ENCODE peak calls at places on chromosome 4, in nine cellular contexts. One of them, this sample, is unnamed.

GRCh38 chr4:65033899-65034298 is 624.6 kb upstream of the TECRL start:
- DNase-seq in upper lobe of right lung: no peak
- DNase-seq in PC-9: no peak
- DNase-seq in transverse colon: no peak
- DNase-seq in endothelial cell: no peak
- DNase-seq in CD4-positive, alpha-beta T cell: no peak
- DNase-seq in colonic mucosa: no peak
- DNase-seq in BJ: no peak
- DNase-seq in thoracic aorta: no peak
- DNase-seq in this sample: no peak

GRCh38 chr4:8541981-8542715 is 38.0 kb upstream of the GPR78 start:
- DNase-seq in endothelial cell: no peak
- DNase-seq in transverse colon: no peak
- DNase-seq in CD4-positive, alpha-beta T cell: no peak
- DNase-seq in thoracic aorta: no peak
- DNase-seq in colonic mucosa: no peak
- DNase-seq in upper lobe of right lung: peak; percentile 29
- DNase-seq in BJ: no peak
- DNase-seq in PC-9: no peak
- DNase-seq in this sample: no peak

GRCh38 chr4:35723973-35724372 is 520.3 kb downstream of the ARAP2 start:
- DNase-seq in transverse colon: no peak
- DNase-seq in PC-9: no peak
- DNase-seq in CD4-positive, alpha-beta T cell: no peak
- DNase-seq in colonic mucosa: no peak
- DNase-seq in thoracic aorta: no peak
- DNase-seq in BJ: no peak
- DNase-seq in upper lobe of right lung: no peak
- DNase-seq in endothelial cell: no peak
- DNase-seq in this sample: no peak

GRCh38 chr4:169604131-169604900 is 8.1 kb downstream of the NEK1 start:
- DNase-seq in PC-9: no peak
- DNase-seq in colonic mucosa: no peak
- DNase-seq in CD4-positive, alpha-beta T cell: no peak
- DNase-seq in upper lobe of right lung: no peak
- DNase-seq in endothelial cell: no peak
- DNase-seq in transverse colon: no peak
- DNase-seq in BJ: peak; percentile 43
- DNase-seq in thoracic aorta: no peak
- DNase-seq in this sample: no peak

GRCh38 chr4:139085141-139085540 is 69.6 kb downstream of the NOCT start:
- DNase-seq in upper lobe of right lung: no peak
- DNase-seq in colonic mucosa: no peak
- DNase-seq in thoracic aorta: no peak
- DNase-seq in PC-9: no peak
- DNase-seq in CD4-positive, alpha-beta T cell: no peak
- DNase-seq in BJ: no peak
- DNase-seq in transverse colon: no peak
- DNase-seq in endothelial cell: no peak
- DNase-seq in this sample: no peak

GRCh38 chr4:175412161-175412560 is 399.9 kb downstream of the GPM6A start:
- DNase-seq in endothelial cell: no peak
- DNase-seq in BJ: peak; percentile 20
- DNase-seq in thoracic aorta: no peak
- DNase-seq in PC-9: no peak
- DNase-seq in colonic mucosa: no peak
- DNase-seq in CD4-positive, alpha-beta T cell: no peak
- DNase-seq in transverse colon: no peak
- DNase-seq in upper lobe of right lung: no peak
- DNase-seq in this sample: no peak

GRCh38 chr4:151712777-151713176 is 48.0 kb downstream of the GATB start:
- DNase-seq in thoracic aorta: no peak
- DNase-seq in CD4-positive, alpha-beta T cell: no peak
- DNase-seq in upper lobe of right lung: no peak
- DNase-seq in transverse colon: no peak
- DNase-seq in colonic mucosa: no peak
- DNase-seq in BJ: no peak
- DNase-seq in endothelial cell: no peak
- DNase-seq in PC-9: no peak
- DNase-seq in this sample: no peak

GRCh38 chr4:48108309-48109073 is 25.6 kb downstream of the TXK start:
- DNase-seq in upper lobe of right lung: no peak
- DNase-seq in endothelial cell: no peak
- DNase-seq in BJ: no peak
- DNase-seq in CD4-positive, alpha-beta T cell: no peak
- DNase-seq in thoracic aorta: no peak
- DNase-seq in transverse colon: no peak
- DNase-seq in PC-9: no peak
- DNase-seq in colonic mucosa: no peak
- DNase-seq in this sample: no peak

GRCh38 chr4:81137446-81137845 is 77.6 kb downstream of the PRKG2 start:
- DNase-seq in endothelial cell: no peak
- DNase-seq in colonic mucosa: no peak
- DNase-seq in upper lobe of right lung: no peak
- DNase-seq in thoracic aorta: no peak
- DNase-seq in CD4-positive, alpha-beta T cell: no peak
- DNase-seq in BJ: no peak
- DNase-seq in PC-9: no peak
- DNase-seq in transverse colon: no peak
- DNase-seq in this sample: no peak

GRCh38 chr4:88720749-88721428 is 23.3 kb upstream of the NAP1L5 start:
- DNase-seq in thoracic aorta: no peak
- DNase-seq in upper lobe of right lung: no peak
- DNase-seq in colonic mucosa: no peak
- DNase-seq in transverse colon: no peak
- DNase-seq in endothelial cell: no peak
- DNase-seq in PC-9: no peak
- DNase-seq in BJ: no peak
- DNase-seq in CD4-positive, alpha-beta T cell: no peak
- DNase-seq in this sample: peak; percentile 75

GRCh38 chr4:100742045-100742444 is 224.2 kb upstream of the EMCN start:
- DNase-seq in CD4-positive, alpha-beta T cell: no peak
- DNase-seq in BJ: no peak
- DNase-seq in PC-9: no peak
- DNase-seq in colonic mucosa: no peak
- DNase-seq in upper lobe of right lung: no peak
- DNase-seq in endothelial cell: no peak
- DNase-seq in transverse colon: no peak
- DNase-seq in thoracic aorta: no peak
- DNase-seq in this sample: no peak

GRCh38 chr4:150867148-150867547 is 147.9 kb downstream of the LRBA start:
- DNase-seq in endothelial cell: peak; percentile 52
- DNase-seq in transverse colon: no peak
- DNase-seq in colonic mucosa: peak; percentile 50
- DNase-seq in thoracic aorta: no peak
- DNase-seq in upper lobe of right lung: no peak
- DNase-seq in PC-9: peak; percentile 5
- DNase-seq in BJ: peak; percentile 23
- DNase-seq in CD4-positive, alpha-beta T cell: peak; percentile 5
- DNase-seq in this sample: no peak

DNA sequence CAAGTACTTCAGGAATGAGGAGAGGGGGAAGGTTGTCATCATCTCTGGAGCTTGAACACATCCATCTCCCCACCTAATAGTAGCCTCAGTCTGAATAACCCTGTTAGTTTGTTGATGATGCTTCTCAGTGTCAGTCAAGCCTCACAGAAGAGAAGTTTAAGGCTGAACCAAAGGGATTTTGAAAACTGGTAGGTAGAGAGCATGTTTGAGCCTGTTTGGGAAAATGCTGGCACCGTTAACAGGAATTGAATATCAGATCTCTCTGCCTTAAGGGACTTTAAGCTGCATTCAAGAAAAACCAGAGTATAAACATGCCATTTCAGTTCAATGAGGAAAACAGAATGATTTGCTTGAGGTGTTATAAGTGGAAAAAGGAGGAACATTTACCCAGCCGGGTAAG is 73.1 kb downstream of the MAPK10 start:
- DNase-seq in CD4-positive, alpha-beta T cell: no peak
- DNase-seq in thoracic aorta: no peak
- DNase-seq in transverse colon: no peak
- DNase-seq in BJ: no peak
- DNase-seq in endothelial cell: no peak
- DNase-seq in PC-9: no peak
- DNase-seq in upper lobe of right lung: no peak
- DNase-seq in colonic mucosa: no peak
- DNase-seq in this sample: no peak
- TF ChIP-seq CTCF in CD4-positive, alpha-beta T cell: no peak
- TF ChIP-seq CTCF in thoracic aorta: no peak
- TF ChIP-seq CTCF in transverse colon: no peak
- TF ChIP-seq CTCF in BJ: no peak
- TF ChIP-seq CTCF in endothelial cell: no peak
- TF ChIP-seq CTCF in PC-9: no peak
- TF ChIP-seq CTCF in upper lobe of right lung: no peak
- TF ChIP-seq CTCF in colonic mucosa: no peak
- TF ChIP-seq CTCF in this sample: no peak

GRCh38 chr4:71772592-71772991 is 11.3 kb downstream of the GC start:
- DNase-seq in colonic mucosa: no peak
- DNase-seq in PC-9: no peak
- DNase-seq in upper lobe of right lung: no peak
- DNase-seq in thoracic aorta: no peak
- DNase-seq in CD4-positive, alpha-beta T cell: no peak
- DNase-seq in transverse colon: no peak
- DNase-seq in endothelial cell: no peak
- DNase-seq in BJ: no peak
- DNase-seq in this sample: no peak
- TF ChIP-seq CTCF in colonic mucosa: peak; percentile 13
- TF ChIP-seq CTCF in PC-9: no peak
- TF ChIP-seq CTCF in upper lobe of right lung: peak; percentile 41
- TF ChIP-seq CTCF in thoracic aorta: no peak
- TF ChIP-seq CTCF in CD4-positive, alpha-beta T cell: no peak
- TF ChIP-seq CTCF in transverse colon: peak; percentile 31
- TF ChIP-seq CTCF in endothelial cell: no peak
- TF ChIP-seq CTCF in BJ: no peak
- TF ChIP-seq CTCF in this sample: peak; percentile 29

GRCh38 chr4:148445903-148446261 is 3.7 kb upstream of the NR3C2 start:
- DNase-seq in endothelial cell: no peak
- DNase-seq in transverse colon: no peak
- DNase-seq in colonic mucosa: peak; percentile 29
- DNase-seq in BJ: no peak
- DNase-seq in CD4-positive, alpha-beta T cell: no peak
- DNase-seq in PC-9: no peak
- DNase-seq in upper lobe of right lung: no peak
- DNase-seq in thoracic aorta: no peak
- DNase-seq in this sample: no peak

GRCh38 chr4:148445071-148445902 is 3.1 kb upstream of the NR3C2 start:
- DNase-seq in transverse colon: peak; percentile 79
- DNase-seq in thoracic aorta: no peak
- DNase-seq in endothelial cell: peak; percentile 42
- DNase-seq in BJ: no peak
- DNase-seq in colonic mucosa: peak; percentile 77
- DNase-seq in PC-9: peak; percentile 31
- DNase-seq in upper lobe of right lung: peak; percentile 84
- DNase-seq in CD4-positive, alpha-beta T cell: peak; percentile 67
- DNase-seq in this sample: peak; percentile 78

GRCh38 chr4:148443550-148444295 is 1.5 kb upstream of the NR3C2 start:
- DNase-seq in colonic mucosa: peak; percentile 50
- DNase-seq in CD4-positive, alpha-beta T cell: peak; percentile 24
- DNase-seq in BJ: no peak
- DNase-seq in thoracic aorta: no peak
- DNase-seq in upper lobe of right lung: peak; percentile 82
- DNase-seq in PC-9: no peak
- DNase-seq in transverse colon: peak; percentile 40
- DNase-seq in endothelial cell: peak; percentile 26
- DNase-seq in this sample: peak; percentile 60

GRCh38 chr4:148442830-148443549 is 776 bp upstream of the NR3C2 start:
- DNase-seq in BJ: no peak
- DNase-seq in CD4-positive, alpha-beta T cell: no peak
- DNase-seq in colonic mucosa: no peak
- DNase-seq in upper lobe of right lung: no peak
- DNase-seq in endothelial cell: no peak
- DNase-seq in thoracic aorta: no peak
- DNase-seq in transverse colon: peak; percentile 42
- DNase-seq in PC-9: no peak
- DNase-seq in this sample: no peak

DNA sequence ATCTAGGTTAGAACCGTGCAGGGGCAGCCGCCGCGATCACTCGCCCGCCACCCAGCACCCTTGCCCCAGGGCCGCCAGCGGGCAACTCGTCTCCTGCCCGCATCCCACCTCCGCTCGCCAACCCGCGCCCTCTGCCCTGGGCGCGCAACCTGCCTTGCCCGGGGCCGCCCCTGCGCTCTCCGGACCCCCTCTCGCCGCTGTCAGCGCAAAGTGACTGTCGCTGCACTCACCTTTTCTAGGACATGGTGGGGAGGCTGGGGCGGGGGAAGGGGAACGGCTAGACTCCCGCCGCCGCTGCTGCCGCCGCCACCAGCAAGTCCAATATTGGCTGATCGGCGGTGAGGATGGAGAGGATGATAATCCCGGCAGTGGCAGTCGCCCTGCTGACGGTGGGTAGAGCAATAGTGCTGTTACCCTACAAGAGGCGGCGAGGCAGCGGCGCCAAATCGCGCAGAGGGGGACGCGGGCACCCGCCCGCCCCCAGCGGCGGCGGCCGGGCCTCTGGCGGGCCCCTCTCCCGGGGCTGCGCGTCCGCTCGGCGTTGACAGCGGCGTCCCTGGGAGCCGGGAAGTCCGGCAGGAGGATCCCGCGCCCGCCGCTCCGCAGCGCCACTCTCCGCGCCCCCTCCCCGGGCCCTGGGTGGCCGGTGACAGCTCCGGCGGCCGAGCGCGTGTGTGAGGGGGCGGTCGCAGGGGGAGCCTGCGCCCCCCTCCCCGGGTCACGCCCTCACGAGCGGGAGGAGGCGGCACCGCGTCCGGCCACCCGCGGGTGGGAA is 2.3 kb upstream of the NR3C2 start:
- DNase-seq in PC-9: peak; percentile 17
- DNase-seq in BJ: no peak
- DNase-seq in colonic mucosa: peak; percentile 44
- DNase-seq in thoracic aorta: no peak
- DNase-seq in transverse colon: peak; percentile 40
- DNase-seq in CD4-positive, alpha-beta T cell: peak; percentile 49
- DNase-seq in upper lobe of right lung: peak; percentile 82
- DNase-seq in endothelial cell: peak; percentile 45
- DNase-seq in this sample: peak; percentile 54
- TF ChIP-seq CTCF in PC-9: no peak
- TF ChIP-seq CTCF in BJ: no peak
- TF ChIP-seq CTCF in colonic mucosa: no peak
- TF ChIP-seq CTCF in thoracic aorta: no peak
- TF ChIP-seq CTCF in transverse colon: peak; percentile 4
- TF ChIP-seq CTCF in CD4-positive, alpha-beta T cell: no peak
- TF ChIP-seq CTCF in upper lobe of right lung: no peak
- TF ChIP-seq CTCF in endothelial cell: no peak
- TF ChIP-seq CTCF in this sample: no peak

DNA sequence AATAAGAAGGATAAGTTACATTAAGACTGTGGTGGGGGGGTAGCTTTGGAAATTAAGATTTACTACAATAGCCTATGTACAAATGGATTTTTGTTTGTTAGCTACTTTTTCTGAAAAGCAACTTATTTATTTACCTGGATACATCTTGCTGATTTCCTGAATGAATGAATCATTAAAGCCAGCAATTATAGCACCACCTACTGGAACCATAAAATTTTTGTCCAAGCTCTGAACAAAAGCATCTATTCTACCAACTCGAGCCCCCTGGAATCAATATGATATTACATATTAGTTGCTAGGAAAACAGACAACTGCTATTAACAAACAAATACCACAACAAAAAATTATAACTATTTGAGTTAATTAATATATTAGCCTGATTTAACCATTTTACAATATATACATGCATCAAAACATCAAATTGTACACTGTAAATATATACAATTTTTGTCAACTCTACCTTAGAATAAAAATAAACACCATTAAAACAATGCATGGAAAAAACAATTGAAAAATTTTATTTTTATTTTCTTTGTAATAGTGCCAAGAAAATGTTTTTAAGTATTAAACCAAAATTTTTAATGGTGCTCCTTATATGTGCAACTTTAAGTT is 15.3 kb downstream of the SEPSECS start:
- DNase-seq in endothelial cell: no peak
- DNase-seq in CD4-positive, alpha-beta T cell: no peak
- DNase-seq in upper lobe of right lung: no peak
- DNase-seq in transverse colon: no peak
- DNase-seq in colonic mucosa: no peak
- DNase-seq in BJ: no peak
- DNase-seq in PC-9: no peak
- DNase-seq in thoracic aorta: no peak
- DNase-seq in this sample: no peak
- TF ChIP-seq CTCF in endothelial cell: peak; percentile 67
- TF ChIP-seq CTCF in CD4-positive, alpha-beta T cell: peak; percentile 47
- TF ChIP-seq CTCF in upper lobe of right lung: peak; percentile 54
- TF ChIP-seq CTCF in transverse colon: peak; percentile 48
- TF ChIP-seq CTCF in colonic mucosa: peak; percentile 40
- TF ChIP-seq CTCF in BJ: peak; percentile 68
- TF ChIP-seq CTCF in PC-9: peak; percentile 66
- TF ChIP-seq CTCF in thoracic aorta: peak; percentile 47
- TF ChIP-seq CTCF in this sample: peak; percentile 39